ENCODE peak calls at places on chromosomes 6 and 20, in five cellular contexts. O is AG10803, K is MM.1S, E is right atrium auricular region, R is pancreas. U is an unnamed sample.

GRCh38 chr6:44399991-44400390 is 12.5 kb downstream of the CDC5L start:
- DNase-seq in O (peak; percentile 39), K (no peak), E (no peak), R (no peak), U (no peak)

GRCh38 chr6:127367023-127367375 is 23.6 kb upstream of the ECHDC1 start:
- DNase-seq in O (no peak), K (no peak), E (no peak), R (no peak), U (no peak)

GRCh38 chr6:143110572-143110971 is 49.9 kb downstream of the AIG1 start:
- DNase-seq in O (peak; percentile 68), K (no peak), E (no peak), R (no peak), U (no peak)

GRCh38 chr6:121533321-121533841 is 97.9 kb downstream of the GJA1 start:
- DNase-seq in O (no peak), K (no peak), E (no peak), R (no peak), U (no peak)

GRCh38 chr6:218153-219018 is 73.9 kb upstream of the DUSP22 start:
- DNase-seq in O (no peak), K (no peak), E (no peak), R (no peak), U (no peak)

GRCh38 chr6:70725817-70726413 is 58.2 kb downstream of the SMAP1 start:
- DNase-seq in O (peak; percentile 57), K (peak; percentile 17), E (no peak), R (no peak), U (no peak)

GRCh38 chr6:30799210-30799609 is 54.9 kb upstream of the IER3 start:
- DNase-seq in O (no peak), K (no peak), E (no peak), R (no peak), U (no peak)

GRCh38 chr6:17031961-17032360 is 69.9 kb upstream of the STMND1 start:
- DNase-seq in O (no peak), K (no peak), E (no peak), R (no peak), U (no peak)

GRCh38 chr20:34706022-34706875 is 2.1 kb downstream of the TP53INP2 start:
- DNase-seq in O (no peak), K (no peak), E (no peak), R (no peak), U (no peak)
- H3K4me3 ChIP-seq in O (no peak overlapping the region), K (no peak overlapping the region), E (peak overlapping the region; percentile 96), R (no peak overlapping the region), U (no peak overlapping the region)

GRCh38 chr20:3900187-3900604 is 11.0 kb downstream of the PANK2 start:
- DNase-seq in O (no peak), K (no peak), E (no peak), R (no peak), U (no peak)
- H3K4me3 ChIP-seq in O (no peak overlapping the region), K (no peak overlapping the region), E (no peak overlapping the region), R (no peak overlapping the region), U (no peak overlapping the region)

GRCh38 chr6:11036977-11037430 is 7.1 kb downstream of the ELOVL2 start:
- DNase-seq in O (no peak), K (no peak), E (no peak), R (no peak), U (no peak)
- H3K4me3 ChIP-seq in O (no peak overlapping the region), K (no peak overlapping the region), E (no peak overlapping the region), R (no peak overlapping the region), U (no peak overlapping the region)

DNA sequence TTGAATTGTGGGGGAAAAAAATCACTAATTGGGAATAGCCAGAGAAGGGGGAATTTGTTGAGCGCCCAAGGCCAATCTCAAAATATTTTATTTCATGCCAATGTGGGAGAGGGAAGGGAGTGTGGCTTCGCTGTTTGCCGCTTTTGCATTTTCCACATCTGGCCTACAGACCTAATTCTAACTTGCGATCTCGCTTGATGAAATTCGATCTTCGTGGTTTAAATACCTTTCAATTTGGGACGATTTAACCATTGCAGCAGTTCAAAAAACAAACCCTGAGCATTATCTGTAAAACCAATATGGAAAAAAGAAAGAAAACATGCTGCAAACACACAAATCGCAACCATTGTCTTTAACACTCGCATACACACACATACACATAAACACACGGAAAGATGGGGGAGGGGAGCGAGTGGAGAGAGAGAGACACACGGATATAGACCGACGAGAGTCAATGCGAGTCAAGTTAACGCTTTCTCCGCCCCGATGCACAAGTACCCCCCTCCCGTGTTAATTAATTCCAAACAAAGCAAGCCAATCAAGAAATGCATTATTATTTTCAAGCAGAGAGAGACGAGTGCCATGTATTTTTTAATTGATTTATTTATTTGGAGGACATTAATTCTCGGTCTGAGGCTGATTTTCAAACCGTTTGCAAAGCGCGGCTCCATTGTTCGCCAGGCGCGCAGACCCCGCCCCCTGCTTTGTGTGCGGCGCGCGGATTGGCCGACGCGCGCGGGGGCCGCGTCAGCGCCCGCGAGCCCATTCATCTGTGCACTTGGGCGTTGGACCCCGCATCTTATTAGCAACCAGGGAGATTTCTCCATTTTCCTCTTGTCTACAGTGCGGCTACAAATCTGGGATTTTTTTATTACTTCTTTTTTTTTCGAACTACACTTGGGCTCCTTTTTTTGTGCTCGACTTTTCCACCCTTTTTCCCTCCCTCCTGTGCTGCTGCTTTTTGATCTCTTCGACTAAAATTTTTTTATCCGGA is at the start of gene MARCKS:
- DNase-seq in O (peak; percentile 92), K (peak; percentile 78), E (peak; percentile 88), R (peak; percentile 86), U (peak; percentile 35)
- H3K4me3 ChIP-seq in O (peak within 1 kb of the TSS; percentile 100), K (peak within 1 kb of the TSS; percentile 99), E (peak within 1 kb of the TSS; percentile 78), R (peak within 1 kb of the TSS; percentile 80), U (peak within 1 kb of the TSS; percentile 35)

GRCh38 chr6:14144678-14145113 is 27.1 kb downstream of the CD83 start:
- DNase-seq in O (peak; percentile 66), K (peak; percentile 57), E (peak; percentile 67), R (peak; percentile 71), U (peak; percentile 58)

GRCh38 chr6:14149053-14149746 is 31.6 kb downstream of the CD83 start:
- DNase-seq in O (no peak), K (no peak), E (no peak), R (no peak), U (no peak)

GRCh38 chr6:14148471-14148870 is 30.9 kb downstream of the CD83 start:
- DNase-seq in O (no peak), K (no peak), E (no peak), R (no peak), U (no peak)

GRCh38 chr6:14146459-14147096 is 29.0 kb downstream of the CD83 start:
- DNase-seq in O (no peak), K (no peak), E (no peak), R (no peak), U (no peak)

DNA sequence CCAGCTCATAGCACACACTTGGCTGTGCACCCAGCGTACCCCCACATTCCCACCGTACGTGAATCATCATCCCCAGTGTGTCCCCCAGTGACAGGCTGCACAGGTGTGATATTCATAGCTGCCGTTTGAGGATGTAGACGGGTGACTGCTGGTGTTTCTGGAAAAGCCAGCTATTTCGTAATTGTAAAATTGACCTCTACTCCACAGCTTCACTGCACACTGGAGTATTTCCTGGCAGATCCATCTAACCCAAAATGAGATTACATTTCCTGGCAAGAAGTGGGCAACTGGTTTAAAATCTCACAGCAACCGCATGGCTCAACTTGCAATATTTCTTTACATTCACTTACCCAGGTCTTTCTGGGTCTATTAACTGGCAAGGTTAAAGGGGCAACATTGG is 30.3 kb downstream of the CD83 start:
- DNase-seq in O (no peak), K (no peak), E (no peak), R (no peak), U (no peak)
- H3K4me3 ChIP-seq in O (no peak overlapping the region), K (no peak overlapping the region), E (no peak overlapping the region), R (no peak overlapping the region), U (no peak overlapping the region)

GRCh38 chr20:33554914-33555420 is 65.1 kb downstream of the CBFA2T2 start:
- DNase-seq in O (peak; percentile 77), K (peak; percentile 98), E (no peak), R (no peak), U (peak; percentile 62)
- H3K4me3 ChIP-seq in O (no peak overlapping the region), K (peak overlapping the region; percentile 47), E (no peak overlapping the region), R (no peak overlapping the region), U (no peak overlapping the region)

DNA sequence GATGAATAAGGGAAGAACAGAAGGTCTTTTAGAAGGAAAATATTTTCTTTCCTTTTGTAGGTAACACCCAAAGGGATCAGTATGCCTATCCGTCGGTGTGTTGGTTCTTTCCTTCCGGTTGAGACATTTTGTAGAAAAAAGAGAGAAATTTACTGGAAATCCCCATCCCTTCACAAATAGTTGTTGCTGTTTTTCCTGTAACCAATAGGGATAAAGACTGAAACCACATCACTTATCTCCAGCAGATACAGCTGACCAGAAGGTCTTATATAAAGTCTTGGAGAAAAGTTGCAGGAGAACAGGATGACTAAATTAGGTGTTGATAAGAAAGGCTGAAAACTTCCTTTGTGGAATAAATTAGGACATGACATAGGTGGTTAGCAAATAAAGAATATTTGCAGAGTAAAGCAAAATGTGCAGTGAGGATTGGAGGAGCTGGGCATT is 14.8 kb upstream of the HLA-DRB1 start:
- DNase-seq in O (no peak), K (no peak), E (no peak), R (no peak), U (no peak)
- H3K4me3 ChIP-seq in O (no peak overlapping the region), K (peak overlapping the region; percentile 20), E (no peak overlapping the region), R (no peak overlapping the region), U (no peak overlapping the region)

DNA sequence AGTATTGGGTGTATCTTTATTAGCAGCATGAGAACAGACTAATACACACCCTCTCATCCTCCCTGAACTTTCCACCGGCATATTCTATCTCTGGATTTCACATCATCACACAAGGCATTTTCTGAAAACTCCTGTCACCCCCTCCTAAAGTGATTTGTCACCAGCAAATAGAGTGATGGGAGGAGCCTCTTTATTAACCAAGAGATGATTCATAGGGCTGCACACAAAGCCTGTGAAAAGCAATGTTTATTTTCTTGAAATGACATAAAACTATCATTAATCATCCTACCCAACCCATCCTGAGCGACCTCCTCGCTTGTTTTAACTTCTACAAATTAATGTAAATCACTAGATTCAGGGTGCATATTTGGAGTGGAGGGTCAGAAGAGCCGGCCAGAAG is 394.8 kb upstream of the SULF2 start:
- DNase-seq in O (no peak), K (no peak), E (no peak), R (no peak), U (no peak)
- H3K4me3 ChIP-seq in O (no peak overlapping the region), K (no peak overlapping the region), E (no peak overlapping the region), R (no peak overlapping the region), U (no peak overlapping the region)

GRCh38 chr6:151624900-151625536 is 131.2 kb downstream of the CCDC170 start:
- DNase-seq in O (no peak), K (no peak), E (no peak), R (no peak), U (no peak)

GRCh38 chr6:151620179-151620578 is 126.4 kb downstream of the CCDC170 start:
- DNase-seq in O (no peak), K (no peak), E (no peak), R (no peak), U (no peak)

GRCh38 chr6:151627689-151628444 is 134.1 kb downstream of the CCDC170 start:
- DNase-seq in O (no peak), K (no peak), E (no peak), R (no peak), U (no peak)

GRCh38 chr6:151624071-151624470 is 130.3 kb downstream of the CCDC170 start:
- DNase-seq in O (no peak), K (no peak), E (no peak), R (no peak), U (no peak)

DNA sequence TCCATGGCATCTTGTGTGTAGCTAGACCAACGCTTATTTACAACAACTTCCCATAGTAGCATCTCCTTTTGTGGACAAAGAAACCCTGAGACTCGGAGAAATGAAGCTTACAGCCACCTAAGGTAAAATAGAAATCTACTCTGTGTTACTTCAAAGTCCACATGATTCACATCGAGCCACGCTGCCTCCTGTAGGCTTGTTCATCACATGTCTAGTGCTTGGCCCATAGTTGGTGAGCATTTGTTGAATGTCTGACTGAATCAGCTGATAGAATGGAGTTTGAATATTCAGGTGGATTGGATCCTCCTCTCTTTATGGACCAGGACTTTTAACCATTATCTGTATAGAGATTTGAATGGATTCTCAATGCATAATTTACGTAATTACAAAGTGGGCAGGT is 130.7 kb downstream of the CCDC170 start:
- DNase-seq in O (no peak), K (no peak), E (no peak), R (no peak), U (no peak)
- H3K4me3 ChIP-seq in O (no peak overlapping the region), K (no peak overlapping the region), E (no peak overlapping the region), R (no peak overlapping the region), U (no peak overlapping the region)

U was measured in Jurkat, Clone E6-1.